ENCODE peak calls at places on chromosomes 3 and 15, in ten cellular contexts. Q is PC-3, B is NT2/D1, R is endodermal cell, K is kidney, I is fibroblast of lung, G is mesendoderm, W is Karpas-422, A is SK-N-SH, V is HepG2. H is an unnamed sample.
A peak's percentile ranks its signal among the peaks of the same experiment; 100 is the strongest.

GRCh38 chr3:81274671-81275070 is 486.8 kb downstream of the GBE1 start:
- DNase-seq in Q (no peak), B (no peak), R (no peak), K (no peak), I (peak; percentile 69), G (no peak), W (no peak), A (no peak), V (no peak), H (no peak)

GRCh38 chr3:134485075-134485536 is 679 bp downstream of the ANAPC13 start:
- DNase-seq in Q (peak; percentile 6), B (no peak), R (peak; percentile 60), K (no peak), I (peak; percentile 28), G (peak; percentile 62), W (peak; percentile 63), A (peak; percentile 63), V (peak; percentile 25), H (no peak)

GRCh38 chr3:161171639-161172552 is 49.2 kb upstream of the NMD3 start:
- DNase-seq in Q (peak; percentile 51), B (peak; percentile 16), R (no peak), K (no peak), I (peak; percentile 37), G (peak; percentile 60), W (no peak), A (no peak), V (no peak), H (no peak)

GRCh38 chr3:188712257-188712924 is 459.4 kb upstream of the TPRG1 start:
- DNase-seq in Q (peak; percentile 77), B (no peak), R (no peak), K (no peak), I (peak; percentile 91), G (no peak), W (peak; percentile 63), A (no peak), V (peak; percentile 83), H (peak; percentile 68)

GRCh38 chr15:99511529-99511864 is 54.3 kb upstream of the MEF2A start:
- DNase-seq in Q (no peak), B (no peak), R (no peak), K (no peak), I (peak; percentile 90), G (no peak), W (peak; percentile 86), A (no peak), V (no peak), H (peak; percentile 56)

GRCh38 chr15:22786868-22787698 is 639 bp downstream of the NIPA1 start:
- DNase-seq in Q (peak; percentile 40), B (no peak), R (peak; percentile 80), K (peak; percentile 81), I (peak; percentile 30), G (peak; percentile 59), W (peak; percentile 63), A (peak; percentile 66), V (peak; percentile 10), H (peak; percentile 52)

GRCh38 chr15:90160781-90161727 is 40.1 kb upstream of the SEMA4B start:
- DNase-seq in Q (peak; percentile 91), B (no peak), R (peak; percentile 59), K (peak; percentile 96), I (no peak), G (no peak), W (no peak), A (no peak), V (peak; percentile 68), H (no peak)

GRCh38 chr3:107221856-107222255 is 155.4 kb upstream of the CCDC54 start:
- DNase-seq in Q (peak; percentile 57), B (no peak), R (no peak), K (no peak), I (peak; percentile 81), G (no peak), W (no peak), A (no peak), V (no peak), H (peak; percentile 28)

GRCh38 chr3:48436855-48437254 is 3.1 kb downstream of the CCDC51 start:
- DNase-seq in Q (no peak), B (no peak), R (peak; percentile 40), K (no peak), I (no peak), G (no peak), W (no peak), A (no peak), V (no peak), H (no peak)

GRCh38 chr15:55742927-55743614 is at the start of gene PRTG:
- DNase-seq in Q (peak; percentile 24), B (no peak), R (peak; percentile 90), K (peak; percentile 89), I (peak; percentile 83), G (peak; percentile 87), W (no peak), A (peak; percentile 96), V (peak; percentile 72), H (peak; percentile 88)

GRCh38 chr3:98733778-98734281 is 29.3 kb upstream of the ST3GAL6 start:
- DNase-seq in Q (peak; percentile 38), B (no peak), R (peak; percentile 56), K (no peak), I (peak; percentile 20), G (peak; percentile 32), W (no peak), A (peak; percentile 38), V (peak; percentile 71), H (peak; percentile 12)

GRCh38 chr3:157155591-157155990 is 4.4 kb downstream of the CCNL1 start:
- DNase-seq in Q (no peak), B (no peak), R (no peak), K (no peak), I (no peak), G (no peak), W (no peak), A (no peak), V (no peak), H (no peak)

GRCh38 chr3:157154563-157155333 is 5.2 kb downstream of the CCNL1 start:
- DNase-seq in Q (no peak), B (no peak), R (no peak), K (no peak), I (no peak), G (no peak), W (no peak), A (no peak), V (no peak), H (peak; percentile 16)

GRCh38 chr3:157159037-157159761 is 748 bp downstream of the CCNL1 start:
- DNase-seq in Q (peak; percentile 46), B (peak; percentile 30), R (peak; percentile 88), K (peak; percentile 91), I (peak; percentile 51), G (peak; percentile 77), W (peak; percentile 87), A (peak; percentile 75), V (peak; percentile 69), H (peak; percentile 78)

GRCh38 chr3:157157836-157158235 is 2.1 kb downstream of the CCNL1 start:
- DNase-seq in Q (no peak), B (no peak), R (no peak), K (no peak), I (no peak), G (no peak), W (no peak), A (no peak), V (no peak), H (peak; percentile 10)

DNA sequence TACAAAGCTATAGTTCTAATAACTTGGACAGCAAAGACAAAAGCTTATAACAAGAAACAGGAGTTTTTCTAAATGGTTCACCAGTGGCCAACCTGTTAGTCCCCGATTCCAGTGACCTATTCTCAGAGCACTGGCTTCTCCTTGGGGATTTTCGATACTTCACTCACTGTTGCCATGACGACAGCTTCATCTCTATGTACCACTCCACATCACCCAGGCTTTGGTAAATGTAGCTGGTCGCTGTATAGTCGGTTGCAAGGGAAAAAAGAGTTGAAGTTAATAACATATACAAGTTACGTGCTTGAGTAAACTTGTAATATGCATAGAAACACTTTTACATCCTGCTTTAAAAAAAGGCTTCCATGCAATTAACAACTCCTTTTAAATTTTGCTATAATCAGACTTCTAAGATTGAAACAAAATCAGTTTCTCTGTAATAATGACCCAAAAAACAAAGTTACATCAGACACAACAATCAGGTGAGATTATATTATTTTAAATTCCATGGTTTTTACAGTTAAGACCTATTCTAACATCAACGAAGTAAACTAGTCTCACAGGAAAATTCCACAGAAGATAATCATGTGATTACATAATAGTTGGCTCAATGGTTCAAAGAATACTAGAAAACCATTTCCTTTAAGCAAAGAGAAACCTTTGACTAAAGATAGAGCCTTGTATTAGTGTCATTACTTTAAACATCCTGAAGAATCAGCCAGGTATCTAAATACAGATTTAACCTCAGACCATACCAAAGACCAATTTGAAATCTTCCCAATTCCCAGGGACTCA is 2.9 kb downstream of the CCNL1 start:
- DNase-seq in Q (no peak), B (no peak), R (no peak), K (no peak), I (peak; percentile 40), G (peak; percentile 61), W (no peak), A (no peak), V (peak; percentile 15), H (peak; percentile 55)
- H3K9ac ChIP-seq in Q (no peak overlapping the region), B (no peak overlapping the region), R (peak overlapping the region; percentile 98), K (no peak overlapping the region), I (no peak overlapping the region), G (no peak overlapping the region), W (no peak overlapping the region), A (peak overlapping the region; percentile 99), V (no peak overlapping the region), H (peak overlapping the region; percentile 96)

GRCh38 chr3:53247619-53248018 is 8.2 kb downstream of the TKT start:
- DNase-seq in Q (no peak), B (no peak), R (no peak), K (no peak), I (no peak), G (no peak), W (peak; percentile 34), A (no peak), V (no peak), H (no peak)
- H3K4me1 ChIP-seq in Q (peaks cover 15% of the 10 kb centered on the region), B (peaks cover 37% of the 10 kb centered on the region), R (peaks cover 8% of the 10 kb centered on the region), K (peaks cover 23% of the 10 kb centered on the region), I (peaks cover 23% of the 10 kb centered on the region), G (peaks cover 12% of the 10 kb centered on the region), W (peaks cover 35% of the 10 kb centered on the region), A (peaks cover 26% of the 10 kb centered on the region), V (peaks cover 51% of the 10 kb centered on the region), H (peaks cover 60% of the 10 kb centered on the region)

GRCh38 chr3:156655819-156656566 is 18.4 kb upstream of the TIPARP start:
- DNase-seq in Q (no peak), B (no peak), R (no peak), K (no peak), I (no peak), G (no peak), W (no peak), A (no peak), V (no peak), H (no peak)
- H3K36me3 ChIP-seq in Q (no peaks in the 10 kb centered on the region), B (no peaks in the 10 kb centered on the region), R (no peaks in the 10 kb centered on the region), K (no peaks in the 10 kb centered on the region), I (no peaks in the 10 kb centered on the region), G (no peaks in the 10 kb centered on the region), W (no peaks in the 10 kb centered on the region), A (no peaks in the 10 kb centered on the region), V (no peaks in the 10 kb centered on the region), H (no peaks in the 10 kb centered on the region)

DNA sequence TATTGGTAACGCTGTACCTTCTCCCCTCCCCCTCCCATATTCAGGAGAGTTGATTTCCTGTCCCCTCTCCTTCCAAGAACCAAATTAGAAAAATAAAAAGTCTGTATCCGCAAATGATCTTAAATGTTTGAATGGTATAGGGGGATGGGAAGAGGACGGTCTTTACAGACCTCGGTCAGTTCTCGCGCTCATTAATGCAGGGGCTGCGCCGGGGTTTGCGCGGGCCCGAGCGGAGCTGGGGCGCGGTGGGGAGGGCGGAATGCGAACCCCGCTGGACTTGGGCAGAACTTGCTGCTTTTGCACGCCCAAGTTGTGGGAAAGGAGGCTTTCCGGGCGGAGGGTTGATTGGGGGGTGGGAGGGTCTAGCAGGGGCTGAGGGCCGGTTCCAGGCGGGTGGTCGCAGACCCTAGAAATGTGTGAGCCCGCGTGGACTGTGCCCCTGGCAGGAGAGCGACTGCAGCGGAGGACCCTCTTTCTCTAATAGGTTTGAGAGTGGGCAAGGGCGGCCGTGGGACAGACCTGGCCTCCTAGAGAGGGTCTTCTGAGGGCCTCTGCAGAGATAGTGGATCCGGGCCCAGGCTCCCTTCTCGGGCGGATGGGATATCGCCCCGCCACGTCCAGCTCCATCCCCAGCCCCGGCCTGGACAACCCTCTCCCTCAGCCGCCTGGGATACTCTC is 11.1 kb downstream of the NR2F2 start:
- DNase-seq in Q (no peak), B (no peak), R (peak; percentile 80), K (peak; percentile 71), I (peak; percentile 47), G (no peak), W (no peak), A (no peak), V (no peak), H (no peak)
- H3K9ac ChIP-seq in Q (peak overlapping the region; percentile 38), B (peak overlapping the region; percentile 50), R (peak overlapping the region; percentile 57), K (peak overlapping the region; percentile 82), I (peak overlapping the region; percentile 70), G (no peak overlapping the region), W (no peak overlapping the region), A (peak overlapping the region; percentile 44), V (no peak overlapping the region), H (peak overlapping the region; percentile 99)